ENCODE peak calls at places on chromosomes 1 and 21, in six cellular contexts. P is MCF 10A; A is endothelial cell; C is Caki2; B is adipocyte; M is activated naive CD4-positive, alpha-beta T cell. N is an unnamed sample.

GRCh38 chr1:56060901-56061300 is 518.5 kb downstream of the PLPP3 start:
- DNase-seq in P (no peak), A (no peak), C (no peak), B (peak), M (no peak), N (peak)

GRCh38 chr1:112396668-112397025 is 633 bp downstream of the CTTNBP2NL start:
- DNase-seq in P (peak), A (no peak), C (no peak), B (peak), M (no peak), N (peak)

GRCh38 chr1:24540051-24540905 is 15.6 kb upstream of the NCMAP start:
- DNase-seq in P (no peak), A (no peak), C (peak), B (no peak), M (no peak), N (no peak)

GRCh38 chr1:53090227-53091147 is 28.5 kb downstream of the PODN start:
- DNase-seq in P (no peak), A (no peak), C (no peak), B (no peak), M (no peak), N (no peak)

GRCh38 chr1:204996981-204997380 is 46.0 kb upstream of the CNTN2 start:
- DNase-seq in P (no peak), A (no peak), C (peak), B (no peak), M (no peak), N (no peak)

GRCh38 chr1:119160851-119161250 is 20.4 kb upstream of the WARS2 start:
- DNase-seq in P (no peak), A (no peak), C (no peak), B (peak), M (no peak), N (peak)

GRCh38 chr1:14682941-14683340 is 84.5 kb downstream of the KAZN start:
- DNase-seq in P (no peak), A (no peak), C (no peak), B (no peak), M (no peak), N (no peak)

GRCh38 chr1:151013518-151013917 is 5.3 kb downstream of the PRUNE1 start:
- DNase-seq in P (no peak), A (no peak), C (peak), B (no peak), M (no peak), N (no peak)

GRCh38 chr21:42466700-42467612 is 29.1 kb downstream of the RSPH1 start:
- DNase-seq in P (peak), A (no peak), C (peak), B (peak), M (no peak), N (peak)

GRCh38 chr1:225693085-225693698 is 40.3 kb upstream of the ENAH start:
- DNase-seq in P (no peak), A (no peak), C (no peak), B (no peak), M (no peak), N (no peak)

GRCh38 chr1:114093624-114094302 is 59.9 kb downstream of the SYT6 start:
- DNase-seq in P (peak), A (no peak), C (no peak), B (no peak), M (no peak), N (peak)

GRCh38 chr1:41806472-41807155 is 112.1 kb downstream of the HIVEP3 start:
- DNase-seq in P (no peak), A (no peak), C (no peak), B (no peak), M (no peak), N (no peak)

GRCh38 chr1:207993477-207994445 is 82.8 kb upstream of the CD34 start:
- DNase-seq in P (peak), A (peak), C (no peak), B (peak), M (no peak), N (peak)

GRCh38 chr1:95122151-95122697 is 5.1 kb downstream of the TLCD4 start:
- DNase-seq in P (no peak), A (no peak), C (no peak), B (no peak), M (no peak), N (no peak)